ENCODE peak calls at places on chromosomes 1 and 21, in four cellular contexts. One of them, this sample, is unnamed.
A peak's percentile ranks its signal among the peaks of the same experiment; 100 is the strongest.

GRCh38 chr1:174642393-174642792 is 194.6 kb downstream of the GPR52 start:
- DNase-seq in HuH-7.5: no peak
- DNase-seq in NCI-H1417: no peak
- DNase-seq in fibroblast of pulmonary artery: no peak
- DNase-seq in this sample: no peak

GRCh38 chr1:197066277-197066676 is 783 bp downstream of the F13B start:
- DNase-seq in HuH-7.5: no peak
- DNase-seq in NCI-H1417: peak; percentile 58
- DNase-seq in fibroblast of pulmonary artery: no peak
- DNase-seq in this sample: no peak

GRCh38 chr1:224149733-224150132 is 33.3 kb upstream of the DEGS1 start:
- DNase-seq in HuH-7.5: no peak
- DNase-seq in NCI-H1417: no peak
- DNase-seq in fibroblast of pulmonary artery: no peak
- DNase-seq in this sample: no peak

GRCh38 chr1:47324682-47325081 is 8.9 kb upstream of the CMPK1 start:
- DNase-seq in HuH-7.5: no peak
- DNase-seq in NCI-H1417: no peak
- DNase-seq in fibroblast of pulmonary artery: no peak
- DNase-seq in this sample: no peak

GRCh38 chr1:18681423-18681835 is 50.8 kb downstream of the PAX7 start:
- DNase-seq in HuH-7.5: peak; percentile 67
- DNase-seq in NCI-H1417: peak; percentile 3
- DNase-seq in fibroblast of pulmonary artery: peak; percentile 22
- DNase-seq in this sample: peak; percentile 10

GRCh38 chr1:67777532-67777931 is 55.7 kb downstream of the GNG12 start:
- DNase-seq in HuH-7.5: no peak
- DNase-seq in NCI-H1417: no peak
- DNase-seq in fibroblast of pulmonary artery: no peak
- DNase-seq in this sample: no peak

GRCh38 chr1:203629509-203630082 is 3.0 kb downstream of the ATP2B4 start:
- DNase-seq in HuH-7.5: peak; percentile 44
- DNase-seq in NCI-H1417: peak; percentile 54
- DNase-seq in fibroblast of pulmonary artery: no peak
- DNase-seq in this sample: no peak

GRCh38 chr1:91511386-91511785 is 10.7 kb downstream of the CDC7 start:
- DNase-seq in HuH-7.5: no peak
- DNase-seq in NCI-H1417: peak; percentile 65
- DNase-seq in fibroblast of pulmonary artery: peak; percentile 74
- DNase-seq in this sample: peak; percentile 34

GRCh38 chr1:162291000-162291399 is 85.7 kb downstream of the SPATA46 start:
- DNase-seq in HuH-7.5: no peak
- DNase-seq in NCI-H1417: no peak
- DNase-seq in fibroblast of pulmonary artery: no peak
- DNase-seq in this sample: no peak

GRCh38 chr1:3736131-3736561 is 16.1 kb upstream of the CCDC27 start:
- DNase-seq in HuH-7.5: no peak
- DNase-seq in NCI-H1417: no peak
- DNase-seq in fibroblast of pulmonary artery: no peak
- DNase-seq in this sample: no peak

GRCh38 chr1:237232501-237232900 is 190.5 kb downstream of the RYR2 start:
- DNase-seq in HuH-7.5: no peak
- DNase-seq in NCI-H1417: no peak
- DNase-seq in fibroblast of pulmonary artery: no peak
- DNase-seq in this sample: no peak

GRCh38 chr1:1001631-1002300 is 1.9 kb upstream of the HES4 start:
- DNase-seq in HuH-7.5: peak; percentile 95
- DNase-seq in NCI-H1417: peak; percentile 51
- DNase-seq in fibroblast of pulmonary artery: peak; percentile 67
- DNase-seq in this sample: peak; percentile 25

GRCh38 chr1:46203738-46204405 is 738 bp downstream of the LURAP1 start:
- DNase-seq in HuH-7.5: no peak
- DNase-seq in NCI-H1417: no peak
- DNase-seq in fibroblast of pulmonary artery: no peak
- DNase-seq in this sample: no peak

GRCh38 chr1:43319766-43320165 is 17.9 kb upstream of the MPL start:
- DNase-seq in HuH-7.5: no peak
- DNase-seq in NCI-H1417: no peak
- DNase-seq in fibroblast of pulmonary artery: no peak
- DNase-seq in this sample: no peak

GRCh38 chr1:196143602-196144342 is 464.5 kb downstream of the KCNT2 start:
- DNase-seq in HuH-7.5: no peak
- DNase-seq in NCI-H1417: no peak
- DNase-seq in fibroblast of pulmonary artery: no peak
- DNase-seq in this sample: no peak

GRCh38 chr1:244952940-244953339 is 88.6 kb upstream of the HNRNPU start:
- DNase-seq in HuH-7.5: no peak
- DNase-seq in NCI-H1417: no peak
- DNase-seq in fibroblast of pulmonary artery: no peak
- DNase-seq in this sample: no peak

GRCh38 chr1:91583326-91583755 is 82.7 kb downstream of the CDC7 start:
- DNase-seq in HuH-7.5: no peak
- DNase-seq in NCI-H1417: peak; percentile 53
- DNase-seq in fibroblast of pulmonary artery: peak; percentile 23
- DNase-seq in this sample: peak; percentile 97

GRCh38 chr1:46687095-46687659 is 15.5 kb downstream of the TEX38 start:
- DNase-seq in HuH-7.5: no peak
- DNase-seq in NCI-H1417: no peak
- DNase-seq in fibroblast of pulmonary artery: peak; percentile 77
- DNase-seq in this sample: no peak

GRCh38 chr1:219480011-219480410 is 132.9 kb downstream of the ZC3H11B start:
- DNase-seq in HuH-7.5: no peak
- DNase-seq in NCI-H1417: no peak
- DNase-seq in fibroblast of pulmonary artery: no peak
- DNase-seq in this sample: no peak

GRCh38 chr1:16605532-16605931 is 7.8 kb downstream of the NBPF1 start:
- DNase-seq in HuH-7.5: no peak
- DNase-seq in NCI-H1417: no peak
- DNase-seq in fibroblast of pulmonary artery: no peak
- DNase-seq in this sample: no peak

GRCh38 chr1:34761176-34761761 is 1.7 kb downstream of the GJB4 start:
- DNase-seq in HuH-7.5: no peak
- DNase-seq in NCI-H1417: no peak
- DNase-seq in fibroblast of pulmonary artery: no peak
- DNase-seq in this sample: no peak

GRCh38 chr1:211711313-211711712 is 35.9 kb upstream of the NEK2 start:
- DNase-seq in HuH-7.5: no peak
- DNase-seq in NCI-H1417: no peak
- DNase-seq in fibroblast of pulmonary artery: no peak
- DNase-seq in this sample: no peak

GRCh38 chr1:204821476-204821875 is 49.2 kb upstream of the NFASC start:
- DNase-seq in HuH-7.5: no peak
- DNase-seq in NCI-H1417: no peak
- DNase-seq in fibroblast of pulmonary artery: no peak
- DNase-seq in this sample: no peak

GRCh38 chr21:42614811-42615342 is 38.5 kb upstream of the PDE9A start:
- DNase-seq in HuH-7.5: peak; percentile 64
- DNase-seq in NCI-H1417: peak; percentile 29
- DNase-seq in fibroblast of pulmonary artery: no peak
- DNase-seq in this sample: no peak

GRCh38 chr21:46459356-46460112 is 843 bp downstream of the DIP2A start:
- DNase-seq in HuH-7.5: no peak
- DNase-seq in NCI-H1417: peak; percentile 29
- DNase-seq in fibroblast of pulmonary artery: peak; percentile 46
- DNase-seq in this sample: no peak

GRCh38 chr1:1000357-1001056 is 610 bp upstream of the HES4 start:
- DNase-seq in HuH-7.5: peak; percentile 90
- DNase-seq in NCI-H1417: peak; percentile 82
- DNase-seq in fibroblast of pulmonary artery: peak; percentile 93
- DNase-seq in this sample: peak; percentile 73

GRCh38 chr1:242522304-242522945 is 2.1 kb downstream of the PLD5 start:
- DNase-seq in HuH-7.5: no peak
- DNase-seq in NCI-H1417: no peak
- DNase-seq in fibroblast of pulmonary artery: no peak
- DNase-seq in this sample: no peak

GRCh38 chr1:38527373-38527966 is 332.1 kb downstream of the RRAGC start:
- DNase-seq in HuH-7.5: no peak
- DNase-seq in NCI-H1417: no peak
- DNase-seq in fibroblast of pulmonary artery: no peak
- DNase-seq in this sample: no peak

GRCh38 chr1:232328496-232329102 is 301.3 kb downstream of the SIPA1L2 start:
- DNase-seq in HuH-7.5: no peak
- DNase-seq in NCI-H1417: no peak
- DNase-seq in fibroblast of pulmonary artery: no peak
- DNase-seq in this sample: no peak

GRCh38 chr1:96845464-96845863 is 123.9 kb downstream of the PTBP2 start:
- DNase-seq in HuH-7.5: peak; percentile 22
- DNase-seq in NCI-H1417: no peak
- DNase-seq in fibroblast of pulmonary artery: no peak
- DNase-seq in this sample: no peak

GRCh38 chr1:209641216-209642181 is 10.7 kb downstream of the LAMB3 start:
- DNase-seq in HuH-7.5: no peak
- DNase-seq in NCI-H1417: no peak
- DNase-seq in fibroblast of pulmonary artery: peak; percentile 85
- DNase-seq in this sample: no peak

GRCh38 chr1:201100169-201100930 is 11.9 kb downstream of the CACNA1S start:
- DNase-seq in HuH-7.5: no peak
- DNase-seq in NCI-H1417: no peak
- DNase-seq in fibroblast of pulmonary artery: no peak
- DNase-seq in this sample: no peak

GRCh38 chr1:61426254-61426653 is 298.7 kb downstream of the TM2D1 start:
- DNase-seq in HuH-7.5: no peak
- DNase-seq in NCI-H1417: peak; percentile 12
- DNase-seq in fibroblast of pulmonary artery: peak; percentile 73
- DNase-seq in this sample: no peak

GRCh38 chr21:33230518-33231324 is 983 bp downstream of the IFNAR2 start:
- DNase-seq in HuH-7.5: peak; percentile 46
- DNase-seq in NCI-H1417: peak; percentile 79
- DNase-seq in fibroblast of pulmonary artery: peak; percentile 65
- DNase-seq in this sample: peak; percentile 31

GRCh38 chr1:227943354-227943753 is 4.4 kb downstream of the WNT9A start:
- DNase-seq in HuH-7.5: no peak
- DNase-seq in NCI-H1417: no peak
- DNase-seq in fibroblast of pulmonary artery: no peak
- DNase-seq in this sample: no peak

This sample was measured in HS-5.